ENCODE peak calls at places on chromosomes 3 and 15, in seven cellular contexts. V, M, R, Q, T, B and O are unnamed samples.

GRCh38 chr3:23442598-23443383 is 239.7 kb downstream of the UBE2E2 start:
- DNase-seq in V (peak; percentile 58), M (no peak), R (peak; percentile 59), Q (peak; percentile 80), T (no peak), B (no peak), O (no peak)

GRCh38 chr3:50174517-50174895 is 16.9 kb upstream of the GNAT1 start:
- DNase-seq in V (no peak), M (no peak), R (no peak), Q (no peak), T (no peak), B (no peak), O (no peak)

GRCh38 chr3:192564611-192565010 is 162.7 kb downstream of the FGF12 start:
- DNase-seq in V (no peak), M (no peak), R (no peak), Q (peak; percentile 7), T (no peak), B (no peak), O (peak; percentile 80)

GRCh38 chr3:159787794-159788205 is 200.8 kb upstream of the IL12A start:
- DNase-seq in V (peak; percentile 92), M (no peak), R (peak; percentile 85), Q (peak; percentile 23), T (no peak), B (no peak), O (peak; percentile 91)

GRCh38 chr3:23546186-23546585 is 259.6 kb upstream of the UBE2E1 start:
- DNase-seq in V (no peak), M (no peak), R (no peak), Q (no peak), T (no peak), B (no peak), O (peak; percentile 53)

GRCh38 chr3:160629491-160629890 is 47.5 kb upstream of the ARL14 start:
- DNase-seq in V (no peak), M (no peak), R (no peak), Q (no peak), T (no peak), B (no peak), O (no peak)

GRCh38 chr15:63054985-63055384 is 12.4 kb downstream of the TPM1 start:
- DNase-seq in V (peak; percentile 48), M (no peak), R (no peak), Q (no peak), T (no peak), B (no peak), O (no peak)

GRCh38 chr3:10601857-10602230 is 96.5 kb upstream of the ATP2B2 start:
- DNase-seq in V (no peak), M (no peak), R (no peak), Q (no peak), T (no peak), B (no peak), O (no peak)

GRCh38 chr3:187974857-187975257 is 179.1 kb upstream of the LPP start:
- DNase-seq in V (no peak), M (no peak), R (no peak), Q (peak; percentile 33), T (no peak), B (no peak), O (no peak)

GRCh38 chr3:26768068-26768651 is 145.6 kb downstream of the LRRC3B start:
- DNase-seq in V (no peak), M (no peak), R (no peak), Q (no peak), T (no peak), B (no peak), O (no peak)

GRCh38 chr15:82750831-82751181 is 41.1 kb upstream of the AP3B2 start:
- DNase-seq in V (no peak), M (no peak), R (no peak), Q (no peak), T (no peak), B (no peak), O (peak; percentile 28)

GRCh38 chr3:56133423-56133822 is 334.8 kb downstream of the ERC2 start:
- DNase-seq in V (peak; percentile 51), M (no peak), R (peak; percentile 70), Q (no peak), T (no peak), B (no peak), O (no peak)

GRCh38 chr15:43749690-43750345 is 3.6 kb downstream of the PDIA3 start:
- DNase-seq in V (peak; percentile 57), M (no peak), R (no peak), Q (no peak), T (no peak), B (no peak), O (peak; percentile 23)

GRCh38 chr15:23642413-23643044 is 5.1 kb downstream of the MAGEL2 start:
- DNase-seq in V (peak; percentile 53), M (peak; percentile 71), R (peak; percentile 51), Q (peak; percentile 81), T (peak; percentile 52), B (peak; percentile 70), O (peak; percentile 76)

GRCh38 chr3:18808423-18808822 is 339.9 kb upstream of the KCNH8 start:
- DNase-seq in V (no peak), M (no peak), R (no peak), Q (no peak), T (no peak), B (no peak), O (no peak)

GRCh38 chr15:85615930-85616329 is 178.8 kb downstream of the KLHL25 start:
- DNase-seq in V (peak; percentile 71), M (peak; percentile 43), R (peak; percentile 52), Q (peak; percentile 78), T (no peak), B (no peak), O (no peak)

GRCh38 chr3:49454457-49454856 is 15.6 kb upstream of the DAG1 start:
- DNase-seq in V (no peak), M (peak; percentile 90), R (no peak), Q (peak; percentile 91), T (no peak), B (peak; percentile 71), O (peak; percentile 78)

DNA sequence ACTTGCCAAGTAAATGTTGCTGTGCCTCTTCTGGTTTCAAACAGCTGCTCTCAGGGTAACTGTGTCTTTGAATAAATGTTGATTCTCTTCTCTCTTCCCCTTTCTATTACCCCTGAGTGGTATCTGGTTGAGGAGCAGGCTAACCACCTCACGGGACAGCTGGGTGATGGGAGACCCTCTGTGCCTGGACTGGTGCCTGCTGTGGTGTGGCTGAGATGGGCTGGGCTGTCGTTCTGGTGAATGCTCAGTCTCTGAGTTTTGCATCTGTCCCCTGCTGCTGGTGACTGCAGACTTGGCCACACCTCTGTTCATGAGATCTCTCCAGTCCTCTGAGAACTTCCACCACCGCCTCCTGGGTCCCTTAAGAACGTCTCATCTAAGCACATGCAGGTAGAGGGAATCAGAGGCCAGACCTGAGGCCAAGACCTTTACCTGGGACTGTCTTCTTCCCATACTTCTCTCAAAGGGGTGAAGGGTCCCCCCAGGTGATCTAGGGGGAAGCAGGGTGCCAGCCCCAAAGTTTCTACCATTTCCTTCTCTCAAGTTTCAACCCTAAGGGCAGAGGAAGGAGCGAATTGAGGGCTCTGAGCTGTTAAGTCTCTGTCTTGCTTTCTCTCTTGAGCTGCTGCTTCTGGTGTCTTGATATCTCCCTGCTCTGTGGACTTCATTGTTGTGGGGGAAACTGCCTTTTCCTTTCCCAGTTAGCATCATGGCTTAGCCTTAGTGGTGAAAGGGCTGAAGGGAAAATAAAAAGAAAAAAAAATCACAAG is 252.9 kb downstream of the EBLN2 start:
- DNase-seq in V (no peak), M (no peak), R (no peak), Q (no peak), T (no peak), B (no peak), O (no peak)
- H2AK5ac ChIP-seq in V (no peak overlapping the region), M (no peak overlapping the region), R (no peak overlapping the region), Q (no peak overlapping the region), T (no peak overlapping the region), B (no peak overlapping the region), O (no peak overlapping the region)

GRCh38 chr3:140128217-140129137 is 193.5 kb downstream of the CLSTN2 start:
- DNase-seq in V (no peak), M (peak; percentile 79), R (peak; percentile 11), Q (peak; percentile 83), T (peak; percentile 9), B (peak; percentile 78), O (no peak)
- H2AK5ac ChIP-seq in V (no peak overlapping the region), M (no peak overlapping the region), R (no peak overlapping the region), Q (no peak overlapping the region), T (no peak overlapping the region), B (no peak overlapping the region), O (no peak overlapping the region)

DNA sequence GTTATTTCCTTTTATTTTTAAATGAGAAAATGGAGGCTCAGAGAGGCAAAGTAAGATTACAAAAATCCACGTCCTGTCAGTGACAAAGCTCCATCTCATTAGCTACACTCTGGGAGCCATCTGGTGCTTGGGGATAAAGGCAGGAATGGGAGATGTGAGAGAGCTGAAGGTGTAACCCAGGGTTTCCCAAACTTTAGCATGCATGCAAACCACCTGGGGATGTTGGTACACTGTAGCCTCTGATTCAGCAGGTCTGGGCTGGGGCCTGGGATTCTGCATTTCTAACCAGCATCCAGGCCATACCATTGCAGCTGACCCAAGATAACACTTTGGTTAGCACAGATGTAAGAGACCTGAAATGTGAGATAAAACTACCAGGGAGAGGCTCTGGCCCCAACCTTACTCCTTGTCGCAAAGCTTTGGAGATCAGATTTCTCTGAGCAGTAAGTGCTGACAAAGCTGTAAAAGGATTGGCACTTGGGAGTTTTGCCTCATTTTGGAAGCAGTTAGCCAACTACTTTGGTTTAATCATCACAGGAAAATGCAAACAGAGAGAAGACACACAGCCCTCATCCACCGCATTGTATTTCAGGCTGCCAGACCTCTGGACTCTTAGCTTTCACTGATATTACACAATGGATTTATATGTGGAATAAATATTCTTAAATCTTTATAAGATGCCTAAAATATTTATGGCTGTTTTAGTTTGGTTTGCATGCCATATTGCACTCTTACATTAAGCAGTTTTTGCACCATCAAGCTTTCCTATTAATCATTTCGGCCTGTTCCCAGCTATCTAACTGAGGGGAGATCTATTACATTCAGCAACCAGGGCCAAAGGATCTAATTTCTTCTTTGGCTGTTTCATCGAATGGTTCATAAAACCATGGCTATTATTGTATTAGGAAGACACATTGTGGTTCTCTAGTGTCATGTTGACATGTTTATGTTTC is 263.0 kb downstream of the EBLN2 start:
- DNase-seq in V (no peak), M (no peak), R (no peak), Q (peak; percentile 81), T (no peak), B (no peak), O (no peak)
- H2AK5ac ChIP-seq in V (no peak overlapping the region), M (no peak overlapping the region), R (no peak overlapping the region), Q (no peak overlapping the region), T (no peak overlapping the region), B (no peak overlapping the region), O (no peak overlapping the region)

DNA sequence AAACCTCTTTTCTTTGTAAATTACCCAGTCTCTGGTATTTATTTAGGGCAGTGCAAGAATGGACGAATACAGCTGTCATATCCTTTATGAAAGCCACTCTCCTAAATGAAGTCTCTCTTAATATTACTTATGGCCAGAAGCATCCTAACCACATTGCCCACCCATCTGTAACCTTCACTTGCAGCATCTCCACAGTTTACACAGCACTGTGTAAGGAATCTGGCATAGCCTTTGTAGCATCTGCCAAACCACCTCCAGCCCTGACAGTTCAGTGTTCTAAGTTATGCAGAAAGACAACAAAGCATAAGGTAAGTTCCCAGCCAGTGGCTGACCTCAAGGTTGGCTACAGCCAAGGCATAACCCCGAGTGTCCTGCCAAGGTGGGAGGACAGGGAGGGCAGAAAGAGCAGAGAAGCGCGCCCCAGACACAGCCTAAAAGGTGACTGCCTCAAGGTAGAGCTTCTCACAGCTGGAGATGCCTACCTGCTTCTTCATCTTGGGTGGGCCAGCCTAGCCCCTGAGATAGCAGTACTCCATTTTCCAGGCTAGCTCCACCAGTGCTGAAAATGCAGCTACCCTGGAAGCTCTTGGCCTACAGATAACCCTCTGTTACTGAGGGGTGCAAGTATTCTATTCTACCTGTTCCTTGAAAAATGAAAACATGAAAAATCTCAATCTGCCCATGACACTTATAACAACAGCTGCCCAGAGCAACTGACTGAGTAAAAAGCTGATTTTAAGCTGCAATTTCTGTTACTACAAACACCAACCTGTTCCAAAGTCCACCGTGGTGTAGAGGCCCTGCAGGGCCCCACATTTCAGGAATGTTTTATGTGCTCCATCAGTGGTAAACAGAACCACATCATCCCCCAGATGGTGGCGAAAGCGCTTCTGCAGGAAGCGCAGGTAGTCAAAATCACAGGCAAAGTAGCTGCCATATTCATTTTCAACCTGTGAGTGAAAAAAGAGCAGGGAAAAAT is 39.3 kb downstream of the GLB1 start:
- DNase-seq in V (no peak), M (no peak), R (no peak), Q (no peak), T (no peak), B (no peak), O (no peak)
- H2AK5ac ChIP-seq in V (no peak overlapping the region), M (no peak overlapping the region), R (no peak overlapping the region), Q (no peak overlapping the region), T (no peak overlapping the region), B (no peak overlapping the region), O (no peak overlapping the region)